ENCODE peak calls at places on chromosomes 4 and X, in four cellular contexts. N is tibial nerve, H is right lobe of liver, E is lower leg skin. U is an unnamed sample.

GRCh38 chrX:102711872-102712215 is 404 bp upstream of the GPRASP2 start:
- DNase-seq in N (no peak), H (no peak), E (no peak), U (no peak)

GRCh38 chr4:185013715-185014114 is 4.6 kb upstream of the HELT start:
- DNase-seq in N (no peak), H (no peak), E (no peak), U (no peak)

GRCh38 chrX:110437686-110438085 is 79.0 kb downstream of the RTL9 start:
- DNase-seq in N (no peak), H (no peak), E (no peak), U (no peak)

GRCh38 chrX:18983711-18984380 is at the start of gene PHKA2:
- DNase-seq in N (peak), H (peak), E (peak), U (no peak)

GRCh38 chr4:141580523-141580922 is 55.9 kb upstream of the IL15 start:
- DNase-seq in N (no peak), H (no peak), E (no peak), U (no peak)

GRCh38 chr4:139443661-139444060 is 10.3 kb upstream of the RAB33B start:
- DNase-seq in N (no peak), H (no peak), E (no peak), U (no peak)

GRCh38 chrX:16212024-16212423 is 44.7 kb downstream of the MAGEB17 start:
- DNase-seq in N (no peak), H (no peak), E (no peak), U (no peak)

GRCh38 chr4:151409470-151410313 is 716 bp downstream of the FHIP1A start:
- DNase-seq in N (no peak), H (peak), E (no peak), U (no peak)

GRCh38 chr4:167218022-167218608 is 16.2 kb downstream of the SPOCK3 start:
- DNase-seq in N (no peak), H (no peak), E (no peak), U (no peak)

GRCh38 chr4:100982345-100982744 is 365.0 kb downstream of the PPP3CA start:
- DNase-seq in N (no peak), H (no peak), E (no peak), U (no peak)

GRCh38 chr4:924107-925096 is 7.7 kb downstream of the GAK start:
- DNase-seq in N (no peak), H (no peak), E (no peak), U (peak)

GRCh38 chr4:145808021-145808650 is 128.2 kb downstream of the C4orf51 start:
- DNase-seq in N (no peak), H (no peak), E (peak), U (no peak)

GRCh38 chrX:54920610-54921426 is at the start of gene TRO:
- DNase-seq in N (no peak), H (no peak), E (no peak), U (no peak)

GRCh38 chr4:69828828-69829227 is 31.1 kb downstream of the SULT1E1 start:
- DNase-seq in N (no peak), H (no peak), E (no peak), U (no peak)

GRCh38 chrX:121802881-121803412 is 755.5 kb downstream of the GLUD2 start:
- DNase-seq in N (no peak), H (no peak), E (no peak), U (no peak)

GRCh38 chrX:56978172-56978571 is 17.2 kb downstream of the SPIN3 start:
- DNase-seq in N (no peak), H (no peak), E (peak), U (no peak)

GRCh38 chrX:71214604-71215334 is 8.3 kb upstream of the GJB1 start:
- DNase-seq in N (no peak), H (peak), E (no peak), U (no peak)

GRCh38 chrX:118520206-118520857 is 24.7 kb downstream of the DOCK11 start:
- DNase-seq in N (no peak), H (no peak), E (no peak), U (no peak)

GRCh38 chrX:1618689-1619088 is 3.8 kb downstream of the ASMT start:
- DNase-seq in N (no peak), H (no peak), E (no peak), U (no peak)

GRCh38 chr4:40719008-40719623 is 30.6 kb upstream of the NSUN7 start:
- DNase-seq in N (no peak), H (no peak), E (no peak), U (no peak)

GRCh38 chr4:137125011-137125410 is 407.3 kb downstream of the PCDH18 start:
- DNase-seq in N (no peak), H (no peak), E (peak), U (no peak)

GRCh38 chr4:71255966-71256365 is 82.9 kb upstream of the SLC4A4 start:
- DNase-seq in N (no peak), H (no peak), E (no peak), U (no peak)

GRCh38 chr4:55012363-55013255 is 112.8 kb downstream of the KDR start:
- DNase-seq in N (no peak), H (no peak), E (no peak), U (no peak)

GRCh38 chr4:137474711-137475301 is 57.5 kb downstream of the PCDH18 start:
- DNase-seq in N (no peak), H (no peak), E (no peak), U (no peak)

GRCh38 chr4:5266991-5267390 is 215.7 kb downstream of the STK32B start:
- DNase-seq in N (no peak), H (no peak), E (no peak), U (no peak)

GRCh38 chrX:129678176-129678880 is 23.6 kb upstream of the APLN start:
- DNase-seq in N (no peak), H (peak), E (no peak), U (peak)

GRCh38 chr4:20544645-20545044 is 155.6 kb upstream of the PACRGL start:
- DNase-seq in N (no peak), H (no peak), E (no peak), U (no peak)

GRCh38 chr4:153962311-153963039 is 173.6 kb upstream of the SFRP2 start:
- DNase-seq in N (no peak), H (no peak), E (no peak), U (no peak)
- TF ChIP-seq CTCF in N (no peak), H (no peak), E (no peak), U (no peak)

DNA sequence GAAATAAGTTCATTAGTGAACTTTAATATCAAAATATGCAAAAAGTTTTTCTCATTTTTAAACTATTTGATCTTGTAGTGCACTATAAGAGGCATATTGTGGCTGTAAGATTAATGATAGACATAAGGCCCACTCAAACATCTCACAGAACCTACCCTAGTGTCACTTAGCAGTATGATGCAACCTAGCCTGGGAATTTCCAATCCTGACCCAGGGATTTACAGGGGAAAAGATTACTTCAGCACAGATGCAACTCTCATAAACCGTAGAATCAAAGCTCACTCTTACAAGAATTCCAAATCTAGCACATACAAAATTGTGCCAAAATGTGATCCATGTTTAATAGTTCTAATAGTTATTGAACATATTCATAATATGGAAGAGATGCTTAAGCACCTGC is 272.0 kb downstream of the PABPC4L start:
- DNase-seq in N (no peak), H (no peak), E (no peak), U (no peak)
- H3K4me3 ChIP-seq in N (no peak), H (no peak), E (no peak), U (no peak)

GRCh38 chr4:97720869-97721432 is 422.3 kb downstream of the STPG2 start:
- DNase-seq in N (no peak), H (no peak), E (no peak), U (no peak)
- TF ChIP-seq CTCF in N (peak), H (peak), E (no peak), U (no peak)

GRCh38 chr4:73599182-73599581 is 21.1 kb downstream of the RASSF6 start:
- DNase-seq in N (peak), H (no peak), E (no peak), U (no peak)
- H3K4me3 ChIP-seq in N (no peak), H (no peak), E (no peak), U (no peak)

DNA sequence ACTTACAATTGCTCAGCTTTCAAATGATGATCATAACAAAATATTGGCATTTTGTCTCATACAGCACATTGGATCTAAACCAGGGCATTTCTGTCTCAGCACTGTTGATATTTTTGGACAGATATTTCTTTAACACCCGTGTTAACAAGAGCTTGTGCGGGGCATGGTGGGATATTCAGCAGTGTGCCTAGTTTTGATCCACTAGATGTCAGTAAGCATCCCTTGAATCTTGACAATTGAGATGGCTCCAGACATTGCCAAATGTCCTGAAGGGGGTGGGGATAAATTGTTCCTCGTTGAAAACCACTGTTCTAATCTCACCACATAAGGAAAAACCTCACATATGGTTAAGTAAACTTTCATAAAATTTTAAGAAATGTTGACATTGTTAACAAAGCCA is 806.3 kb downstream of the STIM2 start:
- DNase-seq in N (no peak), H (no peak), E (no peak), U (no peak)
- TF ChIP-seq CTCF in N (no peak), H (peak), E (no peak), U (no peak)

GRCh38 chr4:7326693-7327340 is 107.9 kb downstream of the PSAPL1 start:
- DNase-seq in N (no peak), H (no peak), E (no peak), U (no peak)
- H3K4me3 ChIP-seq in N (no peak), H (no peak), E (no peak), U (no peak)

U was measured in ascending aorta.